ENCODE peak calls at places on chromosomes 5 and 9, in ten cellular contexts. Y, T, J, D, W, S, E, B, K and O are unnamed samples.

GRCh38 chr9:83296123-83296522 is 233.2 kb upstream of the RASEF start:
- DNase-seq in Y (no peak), T (no peak), J (peak; percentile 29), D (no peak), W (no peak), S (no peak), E (no peak), B (no peak), K (no peak), O (peak; percentile 36)

GRCh38 chr5:143554918-143555477 is 151.5 kb upstream of the NR3C1 start:
- DNase-seq in Y (no peak), T (no peak), J (no peak), D (no peak), W (no peak), S (no peak), E (no peak), B (peak; percentile 74), K (no peak), O (peak; percentile 79)

GRCh38 chr5:1476181-1476966 is 31.1 kb upstream of the SLC6A3 start:
- DNase-seq in Y (no peak), T (no peak), J (no peak), D (peak; percentile 68), W (no peak), S (no peak), E (no peak), B (no peak), K (no peak), O (no peak)

GRCh38 chr5:174998131-174998730 is 273.8 kb downstream of the MSX2 start:
- DNase-seq in Y (no peak), T (no peak), J (no peak), D (no peak), W (no peak), S (no peak), E (no peak), B (no peak), K (no peak), O (no peak)

GRCh38 chr9:84793251-84793650 is 123.7 kb downstream of the NTRK2 start:
- DNase-seq in Y (no peak), T (no peak), J (no peak), D (no peak), W (no peak), S (no peak), E (no peak), B (no peak), K (no peak), O (no peak)

GRCh38 chr5:90134381-90134780 is 275.2 kb downstream of the CETN3 start:
- DNase-seq in Y (no peak), T (no peak), J (no peak), D (no peak), W (no peak), S (no peak), E (no peak), B (no peak), K (no peak), O (no peak)

GRCh38 chr5:168772466-168772961 is 193.3 kb upstream of the PANK3 start:
- DNase-seq in Y (no peak), T (no peak), J (no peak), D (no peak), W (no peak), S (no peak), E (no peak), B (no peak), K (no peak), O (no peak)

GRCh38 chr5:133746834-133747233 is 134.5 kb upstream of the FSTL4 start:
- DNase-seq in Y (no peak), T (peak; percentile 29), J (peak; percentile 21), D (no peak), W (no peak), S (no peak), E (no peak), B (no peak), K (no peak), O (peak; percentile 18)

GRCh38 chr5:57094753-57095683 is 78.8 kb upstream of the GPBP1 start:
- DNase-seq in Y (peak; percentile 5), T (no peak), J (no peak), D (no peak), W (no peak), S (no peak), E (no peak), B (peak; percentile 7), K (peak; percentile 16), O (peak; percentile 20)

GRCh38 chr5:141855265-141856029 is 22.8 kb downstream of the PCDH1 start:
- DNase-seq in Y (no peak), T (no peak), J (no peak), D (peak; percentile 72), W (no peak), S (peak; percentile 72), E (no peak), B (no peak), K (peak; percentile 49), O (no peak)

GRCh38 chr5:59757442-59757841 is 136.1 kb downstream of the PDE4D start:
- DNase-seq in Y (no peak), T (no peak), J (no peak), D (no peak), W (no peak), S (no peak), E (no peak), B (peak; percentile 23), K (no peak), O (no peak)

GRCh38 chr5:131821221-131821620 is 24.4 kb upstream of the FNIP1 start:
- DNase-seq in Y (no peak), T (no peak), J (no peak), D (no peak), W (no peak), S (no peak), E (no peak), B (peak; percentile 25), K (no peak), O (no peak)

GRCh38 chr5:146751781-146752401 is 126.7 kb downstream of the PPP2R2B start:
- DNase-seq in Y (peak; percentile 46), T (no peak), J (no peak), D (no peak), W (no peak), S (no peak), E (peak; percentile 78), B (no peak), K (no peak), O (no peak)

GRCh38 chr5:139635191-139635590 is 13.0 kb upstream of the CXXC5 start:
- DNase-seq in Y (no peak), T (peak; percentile 80), J (no peak), D (no peak), W (no peak), S (no peak), E (no peak), B (no peak), K (no peak), O (no peak)